ENCODE peak calls at places on chromosomes 7 and 10, in eight cellular contexts. T is Peyer's patch, R is sigmoid colon, E is left ventricle myocardium inferior, N is lower lobe of right lung, G is prostate gland, I is IMR-90, Z is psoas muscle. Q is an unnamed sample. For H3K4me1, the result is how much of the 10 kb centered on the place peaks cover.

GRCh38 chr10:79001082-79001885 is 67.5 kb upstream of the ZMIZ1 start:
- DNase-seq in E (no peak), G (no peak), R (no peak), Z (peak), I (peak), N (no peak), T (no peak), Q (peak)

GRCh38 chr7:80876894-80877414 is 41.9 kb downstream of the SEMA3C start:
- DNase-seq in E (no peak), I (peak), T (peak), R (no peak), Z (no peak), N (no peak), G (no peak), Q (no peak)

GRCh38 chr7:19284136-19284535 is 138.9 kb upstream of the FERD3L start:
- DNase-seq in G (no peak), R (no peak), T (no peak), Z (no peak), N (no peak), I (no peak), E (no peak), Q (no peak)

GRCh38 chr10:128087884-128088695 is 38.1 kb downstream of the MKI67 start:
- DNase-seq in G (no peak), R (no peak), T (no peak), N (no peak), Z (no peak), I (no peak), E (no peak), Q (no peak)

GRCh38 chr7:14199336-14199735 is 209.9 kb upstream of the ETV1 start:
- DNase-seq in Z (no peak), N (no peak), I (no peak), E (no peak), G (no peak), T (no peak), R (no peak), Q (no peak)

GRCh38 chr10:129690248-129691070 is 223.4 kb downstream of the MGMT start:
- DNase-seq in N (no peak), R (no peak), Z (no peak), E (no peak), I (no peak), T (no peak), G (no peak), Q (no peak)

GRCh38 chr10:111297351-111297848 is 220.6 kb downstream of the ADRA2A start:
- DNase-seq in G (no peak), Z (no peak), T (no peak), R (no peak), E (no peak), I (no peak), N (no peak), Q (no peak)

GRCh38 chr7:158406817-158407216 is 180.8 kb downstream of the PTPRN2 start:
- DNase-seq in G (no peak), I (no peak), R (no peak), E (no peak), Z (no peak), N (no peak), T (peak), Q (no peak)

GRCh38 chr10:131786756-131787605 is 113.8 kb upstream of the PPP2R2D start:
- DNase-seq in Z (no peak), E (no peak), T (no peak), I (peak), G (peak), N (no peak), R (no peak), Q (peak)

GRCh38 chr7:31783221-31783620 is 96.2 kb downstream of the PPP1R17 start:
- DNase-seq in N (no peak), E (no peak), I (no peak), R (no peak), G (no peak), Z (no peak), T (no peak), Q (no peak)

GRCh38 chr7:135317676-135318326 is 84.2 kb downstream of the STRA8 start:
- DNase-seq in R (no peak), I (no peak), N (no peak), G (no peak), Z (no peak), T (peak), E (no peak), Q (no peak)

GRCh38 chr7:37833107-37833817 is 15.1 kb upstream of the NME8 start:
- DNase-seq in R (peak), I (peak), T (no peak), E (no peak), Z (peak), N (peak), G (peak), Q (peak)

GRCh38 chr7:21185866-21186265 is 242.0 kb upstream of the SP4 start:
- DNase-seq in E (no peak), R (no peak), G (no peak), T (no peak), I (no peak), Z (no peak), N (no peak), Q (no peak)

GRCh38 chr7:84829719-84830118 is 357.1 kb downstream of the SEMA3D start:
- DNase-seq in Z (no peak), N (no peak), G (no peak), I (no peak), R (no peak), E (no peak), T (no peak), Q (no peak)

GRCh38 chr7:73359746-73360375 is 31.9 kb downstream of the FKBP6 start:
- DNase-seq in Z (no peak), N (no peak), R (no peak), I (no peak), E (no peak), T (no peak), G (no peak), Q (no peak)

GRCh38 chr7:133552079-133552478 is 299.2 kb downstream of the EXOC4 start:
- DNase-seq in T (no peak), G (no peak), E (no peak), N (no peak), I (no peak), Z (no peak), R (no peak), Q (no peak)

GRCh38 chr10:49611166-49611814 is 1.2 kb downstream of the SLC18A3 start:
- DNase-seq in R (peak), T (peak), N (no peak), E (no peak), G (no peak), Z (peak), I (no peak), Q (no peak)

GRCh38 chr10:4807803-4808507 is 18.1 kb upstream of the AKR1E2 start:
- DNase-seq in R (no peak), N (no peak), T (no peak), E (no peak), Z (no peak), I (peak), G (no peak), Q (no peak)

GRCh38 chr7:23347682-23348180 is 48.6 kb downstream of the MALSU1 start:
- DNase-seq in G (no peak), N (no peak), E (no peak), R (no peak), I (peak), T (no peak), Z (no peak), Q (no peak)

GRCh38 chr10:60611291-60611747 is 167.0 kb upstream of the CDK1 start:
- DNase-seq in G (no peak), T (no peak), E (no peak), R (no peak), N (no peak), Z (no peak), I (peak), Q (peak)

GRCh38 chr10:78894089-78894840 is 174.5 kb upstream of the ZMIZ1 start:
- DNase-seq in R (no peak), Z (peak), N (no peak), I (no peak), G (no peak), E (no peak), T (no peak), Q (no peak)

GRCh38 chr7:158865462-158865922 is 9.1 kb downstream of the DYNC2I1 start:
- DNase-seq in G (no peak), R (no peak), Z (no peak), T (peak), I (no peak), E (no peak), N (no peak), Q (no peak)

GRCh38 chr7:135789956-135790355 is 41.3 kb upstream of the FAM180A start:
- DNase-seq in I (no peak), G (no peak), T (no peak), N (no peak), E (no peak), Z (no peak), R (no peak), Q (no peak)

GRCh38 chr7:129258649-129259389 is 34.0 kb downstream of the AHCYL2 start:
- DNase-seq in Z (no peak), T (no peak), R (no peak), G (no peak), N (no peak), I (no peak), E (no peak), Q (peak)

GRCh38 chr7:25478925-25479324 is 250.6 kb upstream of the NPVF start:
- DNase-seq in Z (no peak), E (no peak), G (no peak), R (no peak), N (no peak), I (no peak), T (no peak), Q (no peak)

GRCh38 chr7:151850484-151851159 is 26.3 kb downstream of the PRKAG2 start:
- DNase-seq in E (peak), N (peak), G (no peak), Z (peak), I (no peak), R (no peak), T (no peak), Q (peak)

GRCh38 chr7:151572136-151572535 is 52.4 kb upstream of the RHEB start:
- DNase-seq in I (no peak), Z (no peak), R (no peak), E (no peak), N (no peak), T (no peak), G (no peak), Q (no peak)

GRCh38 chr10:119658274-119658673 is 7.1 kb downstream of the BAG3 start:
- DNase-seq in G (peak), I (peak), N (peak), Z (peak), R (peak), E (peak), T (peak), Q (peak)

DNA sequence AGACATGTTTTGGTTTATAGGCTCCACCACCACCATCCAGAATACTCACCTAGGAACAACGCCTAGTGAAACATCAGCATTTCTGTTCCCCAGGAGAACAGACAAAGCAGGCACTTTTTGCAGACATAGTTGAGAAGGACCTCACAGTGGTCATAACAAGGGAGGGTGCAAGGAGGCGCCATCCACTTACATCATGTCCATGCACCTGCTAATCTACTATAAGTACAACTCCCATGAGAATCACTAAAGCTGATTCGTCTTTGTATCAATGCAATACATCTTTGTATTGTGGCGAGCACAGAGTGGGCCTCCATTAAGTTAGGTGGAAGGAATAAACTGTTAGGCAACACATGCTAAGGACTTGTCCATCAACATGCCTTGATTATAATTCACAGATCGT is 207.1 kb downstream of the KCNMA1 start:
- DNase-seq in R (no peak), I (no peak), E (no peak), N (no peak), T (no peak), Z (no peak), G (no peak), Q (no peak)
- TF ChIP-seq CTCF in R (no peak), I (peak), E (no peak), N (no peak), T (no peak), Z (no peak), G (no peak), Q (no peak)

GRCh38 chr10:97686301-97686961 is 610 bp downstream of the AVPI1 start:
- DNase-seq in N (no peak), T (no peak), R (no peak), E (no peak), G (no peak), Z (no peak), I (no peak), Q (no peak)

GRCh38 chr10:97682042-97682441 is 5.0 kb downstream of the AVPI1 start:
- DNase-seq in N (no peak), R (no peak), E (no peak), T (peak), I (no peak), Z (no peak), G (no peak), Q (no peak)

GRCh38 chr10:97684866-97685394 is 2.1 kb downstream of the AVPI1 start:
- DNase-seq in Z (no peak), R (no peak), E (no peak), T (no peak), I (peak), N (no peak), G (no peak), Q (no peak)

GRCh38 chr10:97685395-97685958 is 1.6 kb downstream of the AVPI1 start:
- DNase-seq in I (peak), E (no peak), Z (no peak), T (no peak), R (peak), N (no peak), G (no peak), Q (peak)

GRCh38 chr10:97683556-97684357 is 3.3 kb downstream of the AVPI1 start:
- DNase-seq in R (peak), T (peak), G (no peak), E (no peak), Z (peak), N (peak), I (peak), Q (no peak)
- H3K4me1 ChIP-seq in R (half or more), T (under half), G (under half), E (half or more), Z (under half), N (under half), I (under half), Q (under half)

DNA sequence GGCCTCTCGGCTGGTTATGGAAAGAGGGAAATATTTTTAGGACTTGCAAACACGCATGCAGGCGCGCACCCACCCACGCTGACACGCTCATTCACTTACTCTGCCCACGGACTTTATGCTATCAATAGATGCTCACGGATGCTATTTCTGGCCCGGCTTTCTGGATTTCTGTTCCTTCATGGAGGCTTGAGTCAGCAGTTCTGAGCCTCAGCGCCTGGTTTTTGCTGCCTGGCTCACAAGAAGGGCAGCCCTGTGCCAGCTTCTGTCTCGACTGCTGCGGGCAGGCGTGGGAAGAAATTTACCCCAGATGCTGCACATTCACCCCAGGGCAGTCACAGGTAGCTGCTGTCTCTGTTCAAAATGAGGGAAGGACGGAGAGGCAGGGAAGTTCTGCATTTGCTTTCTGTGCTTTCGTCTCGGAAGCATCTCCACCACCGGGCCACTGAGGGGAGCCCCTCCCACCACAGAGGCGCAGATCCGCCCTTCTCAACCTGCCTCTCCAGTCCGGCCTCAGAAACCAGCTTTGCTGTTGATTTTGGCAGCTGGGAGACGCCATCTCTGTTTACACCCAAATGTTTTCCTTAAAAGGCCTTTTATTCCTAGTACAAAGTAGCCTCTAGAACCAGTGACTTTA is 116.2 kb upstream of the BTBD16 start:
- DNase-seq in T (no peak), G (peak), R (peak), E (no peak), Z (peak), I (peak), N (no peak), Q (no peak)
- TF ChIP-seq CTCF in T (no peak), G (peak), R (no peak), E (no peak), Z (no peak), I (no peak), N (no peak), Q (no peak)

GRCh38 chr10:66927271-66927950 is 1.6 kb downstream of the LRRTM3 start:
- DNase-seq in N (no peak), I (no peak), T (no peak), E (no peak), G (no peak), R (no peak), Z (no peak), Q (no peak)
- H3K4me1 ChIP-seq in N (under half), I (under half), T (under half), E (under half), G (under half), R (under half), Z (under half), Q (under half)

GRCh38 chr7:157405914-157406810 is 69.4 kb downstream of the DNAJB6 start:
- DNase-seq in Z (peak), R (peak), N (no peak), E (peak), I (no peak), G (no peak), T (peak), Q (no peak)
- TF ChIP-seq CTCF in Z (peak), R (no peak), N (no peak), E (peak), I (peak), G (no peak), T (no peak), Q (no peak)